ENCODE peak calls at places on chromosomes 2 and 18, in six cellular contexts. P is foreskin fibroblast, C is gastrocnemius medialis, V is left ventricle myocardium inferior, D is tibial nerve, X is H1. N is an unnamed sample.

GRCh38 chr2:27717070-27717453 is 53.4 kb downstream of the SLC4A1AP start:
- DNase-seq in P (peak), C (peak), V (peak), D (no peak), X (no peak), N (no peak)

GRCh38 chr18:61531182-61531581 is 198.0 kb downstream of the CDH20 start:
- DNase-seq in P (peak), C (no peak), V (peak), D (no peak), X (no peak), N (no peak)

GRCh38 chr2:128474962-128475361 is 156.3 kb upstream of the HS6ST1 start:
- DNase-seq in P (no peak), C (no peak), V (no peak), D (no peak), X (no peak), N (no peak)

GRCh38 chr2:179410552-179411356 is 146.1 kb upstream of the SESTD1 start:
- DNase-seq in P (peak), C (peak), V (no peak), D (peak), X (no peak), N (no peak)

GRCh38 chr18:11005528-11005927 is 143.8 kb downstream of the PIEZO2 start:
- DNase-seq in P (peak), C (no peak), V (no peak), D (peak), X (no peak), N (no peak)

GRCh38 chr2:152465541-152465940 is 130.6 kb downstream of the FMNL2 start:
- DNase-seq in P (peak), C (peak), V (no peak), D (no peak), X (no peak), N (no peak)

GRCh38 chr2:7601990-7602389 is 684.8 kb downstream of the RNF144A start:
- DNase-seq in P (no peak), C (no peak), V (no peak), D (no peak), X (no peak), N (no peak)

GRCh38 chr2:3280683-3281520 is 96.7 kb downstream of the EIPR1 start:
- DNase-seq in P (no peak), C (no peak), V (no peak), D (no peak), X (no peak), N (no peak)

GRCh38 chr18:71405142-71405806 is 1116.4 kb downstream of the SOCS6 start:
- DNase-seq in P (no peak), C (no peak), V (no peak), D (no peak), X (no peak), N (no peak)

GRCh38 chr2:62330959-62331358 is 135.0 kb downstream of the B3GNT2 start:
- DNase-seq in P (no peak), C (no peak), V (no peak), D (no peak), X (no peak), N (no peak)

GRCh38 chr2:38074047-38074774 is 1.7 kb downstream of the CYP1B1 start:
- DNase-seq in P (no peak), C (no peak), V (peak), D (no peak), X (no peak), N (peak)

GRCh38 chr2:225025917-225026571 is 16.2 kb downstream of the DOCK10 start:
- DNase-seq in P (peak), C (no peak), V (no peak), D (no peak), X (no peak), N (no peak)

GRCh38 chr2:191679818-191680600 is 2.1 kb downstream of the NABP1 start:
- DNase-seq in P (peak), C (no peak), V (no peak), D (no peak), X (no peak), N (no peak)

GRCh38 chr2:38702413-38702812 is 36.5 kb downstream of the GALM start:
- DNase-seq in P (peak), C (no peak), V (no peak), D (no peak), X (no peak), N (no peak)

GRCh38 chr18:34978533-34978893 is 62.7 kb upstream of the MAPRE2 start:
- DNase-seq in P (no peak), C (no peak), V (no peak), D (no peak), X (no peak), N (no peak)

DNA sequence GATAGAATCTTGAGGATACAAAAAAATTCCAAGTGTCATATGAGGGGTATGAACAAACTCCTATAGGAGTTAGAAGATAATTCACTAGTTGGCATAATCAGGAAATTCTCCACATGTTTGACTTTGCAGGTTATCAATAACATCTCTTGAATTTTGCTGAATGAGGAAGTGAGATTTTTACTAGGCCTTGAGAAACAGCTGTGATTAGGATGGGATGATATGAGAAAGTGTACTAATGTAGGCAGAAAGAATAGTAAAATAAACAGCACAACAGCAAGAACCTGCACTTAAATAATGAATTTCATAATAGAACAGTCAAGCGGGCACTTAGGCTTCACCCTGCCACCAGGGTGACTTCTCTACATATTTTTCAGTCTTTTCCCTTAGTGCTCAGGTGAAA is 570.8 kb upstream of the CRIM1 start:
- DNase-seq in P (no peak), C (no peak), V (no peak), D (no peak), X (no peak), N (no peak)
- H3K4me3 ChIP-seq in P (no peak), C (no peak), V (no peak), D (no peak), X (no peak), N (no peak)

DNA sequence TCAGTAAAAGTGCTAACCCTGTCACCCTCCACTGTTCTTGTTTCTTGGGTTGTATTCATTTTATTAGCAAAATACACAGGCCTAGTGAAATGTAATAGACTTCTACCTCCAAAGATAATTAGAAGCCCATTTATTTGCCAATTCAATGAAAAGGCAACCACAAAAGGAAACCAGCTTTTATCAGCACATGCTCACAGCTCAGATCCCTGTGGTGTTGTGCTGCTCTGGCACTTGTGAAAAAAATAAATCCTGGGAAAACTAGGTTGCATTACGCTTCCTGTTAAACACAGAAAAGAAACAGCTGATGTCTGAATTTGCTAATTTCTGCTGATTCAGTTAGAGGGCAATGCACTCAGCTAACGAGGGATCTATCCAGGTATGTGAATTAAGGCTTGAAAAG is 357.4 kb upstream of the ETAA1 start:
- DNase-seq in P (no peak), C (no peak), V (no peak), D (no peak), X (no peak), N (no peak)
- H3K4me3 ChIP-seq in P (no peak), C (no peak), V (no peak), D (no peak), X (no peak), N (no peak)

GRCh38 chr2:108560895-108561530 is 26.7 kb downstream of the LIMS1 start:
- DNase-seq in P (no peak), C (no peak), V (no peak), D (no peak), X (no peak), N (no peak)

GRCh38 chr2:108564510-108564909 is 30.2 kb downstream of the LIMS1 start:
- DNase-seq in P (no peak), C (no peak), V (no peak), D (no peak), X (no peak), N (no peak)

GRCh38 chr2:108570416-108570815 is 36.1 kb downstream of the LIMS1 start:
- DNase-seq in P (peak), C (no peak), V (no peak), D (no peak), X (no peak), N (no peak)

GRCh38 chr2:108562274-108562673 is 28.0 kb downstream of the LIMS1 start:
- DNase-seq in P (no peak), C (no peak), V (no peak), D (no peak), X (no peak), N (no peak)

GRCh38 chr2:108565778-108566375 is 31.6 kb downstream of the LIMS1 start:
- DNase-seq in P (peak), C (no peak), V (no peak), D (no peak), X (no peak), N (no peak)
- H3K4me3 ChIP-seq in P (no peak), C (no peak), V (no peak), D (no peak), X (no peak), N (no peak)

GRCh38 chr18:2878656-2879330 is 32.0 kb downstream of the EMILIN2 start:
- DNase-seq in P (no peak), C (no peak), V (no peak), D (no peak), X (no peak), N (no peak)

GRCh38 chr18:2880473-2880872 is 33.7 kb downstream of the EMILIN2 start:
- DNase-seq in P (peak), C (no peak), V (no peak), D (no peak), X (no peak), N (no peak)

GRCh38 chr18:2872095-2872494 is 25.3 kb downstream of the EMILIN2 start:
- DNase-seq in P (no peak), C (no peak), V (no peak), D (no peak), X (no peak), N (no peak)

GRCh38 chr18:2871111-2871720 is 24.4 kb downstream of the EMILIN2 start:
- DNase-seq in P (no peak), C (no peak), V (no peak), D (no peak), X (no peak), N (no peak)

DNA sequence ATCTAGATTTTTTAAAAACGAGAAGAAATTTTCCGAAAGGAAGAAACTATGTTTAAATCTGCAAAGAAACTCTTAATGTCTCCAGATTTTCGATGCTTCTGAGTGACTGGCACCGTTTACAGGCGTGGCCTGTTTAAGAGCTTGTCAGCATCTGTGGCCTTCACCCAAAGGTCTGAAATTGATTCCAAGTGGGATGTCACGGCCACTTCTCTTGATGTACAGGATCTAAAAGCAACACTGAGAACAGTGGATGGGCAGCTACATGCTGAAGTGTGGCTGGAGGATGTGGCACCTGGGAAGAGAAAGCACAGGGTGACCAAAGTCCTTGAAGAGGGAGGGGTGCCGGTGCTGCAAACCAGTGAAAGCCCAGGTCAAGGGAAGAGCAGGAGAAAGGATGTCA is 28.0 kb downstream of the EMILIN2 start:
- DNase-seq in P (peak), C (no peak), V (no peak), D (no peak), X (no peak), N (no peak)
- H3K4me3 ChIP-seq in P (peak), C (no peak), V (peak), D (no peak), X (no peak), N (no peak)

GRCh38 chr2:202042444-202042843 is 8.8 kb downstream of the FZD7 start:
- DNase-seq in P (no peak), C (no peak), V (no peak), D (no peak), X (no peak), N (no peak)

GRCh38 chr2:202037086-202037485 is 3.4 kb downstream of the FZD7 start:
- DNase-seq in P (peak), C (no peak), V (no peak), D (no peak), X (no peak), N (no peak)

GRCh38 chr2:202036601-202037037 is 3.0 kb downstream of the FZD7 start:
- DNase-seq in P (peak), C (no peak), V (no peak), D (no peak), X (no peak), N (no peak)

GRCh38 chr2:202038471-202039277 is 5.0 kb downstream of the FZD7 start:
- DNase-seq in P (peak), C (peak), V (peak), D (no peak), X (no peak), N (no peak)

DNA sequence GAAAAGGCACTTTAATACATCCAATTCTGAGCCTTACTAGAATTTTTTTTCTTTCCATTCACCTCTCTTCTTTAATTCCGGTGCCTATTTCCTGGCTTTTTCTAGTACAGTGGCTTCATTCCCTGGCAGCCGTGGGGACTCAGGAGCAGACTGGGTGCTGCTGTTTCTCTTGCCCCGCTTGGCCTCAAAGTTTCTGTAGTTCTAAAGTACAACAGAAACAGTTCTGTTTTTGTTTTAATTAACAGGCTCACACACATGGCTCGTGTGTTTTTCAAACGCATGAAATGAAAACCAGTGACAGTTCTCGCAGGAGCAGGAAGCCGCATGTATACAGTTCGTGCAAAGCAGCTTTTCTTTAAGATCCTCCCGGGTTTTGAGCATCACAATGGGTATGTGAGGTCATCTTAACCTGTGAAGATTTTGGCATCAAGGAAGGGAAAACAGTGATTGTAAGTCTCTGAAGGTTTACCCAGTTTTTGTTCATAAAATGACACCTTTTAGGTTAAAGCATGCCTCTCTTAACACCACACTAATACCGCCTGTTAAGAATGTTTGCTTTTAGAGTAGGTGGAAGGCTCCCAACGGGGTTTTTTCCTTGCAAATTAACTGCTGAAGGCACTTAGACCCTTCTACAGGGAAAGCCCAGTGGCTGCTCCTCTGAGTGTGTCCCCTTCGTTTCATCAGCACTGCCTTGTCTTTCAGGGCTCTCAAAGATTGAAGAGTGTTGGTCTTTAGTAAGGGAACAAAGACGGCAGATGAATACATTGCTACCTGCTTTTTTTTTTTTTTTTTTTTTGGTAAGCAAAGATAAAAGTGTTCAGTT is 5.8 kb downstream of the FZD7 start:
- DNase-seq in P (no peak), C (no peak), V (no peak), D (no peak), X (no peak), N (no peak)
- H3K4me3 ChIP-seq in P (peak), C (peak), V (peak), D (no peak), X (peak), N (no peak)

N was measured in left lung.